ENCODE peak calls at places on chromosomes 3 and 15, in six cellular contexts. One of them, this sample, is unnamed.

GRCh38 chr3:72492240-72492639 is 356.0 kb downstream of the SHQ1 start:
- DNase-seq in activated T-cell treated with anti-CD3 and anti-CD28 coated beads for 1 hour: no peak
- DNase-seq in H54: peak; percentile 74
- DNase-seq in epithelial cell of esophagus: peak; percentile 78
- DNase-seq in NCI-H146: no peak
- DNase-seq in epithelial cell of prostate: peak; percentile 64
- DNase-seq in this sample: peak; percentile 86

GRCh38 chr3:147393261-147393964 is 12.9 kb downstream of the ZIC4 start:
- DNase-seq in activated T-cell treated with anti-CD3 and anti-CD28 coated beads for 1 hour: no peak
- DNase-seq in H54: no peak
- DNase-seq in epithelial cell of esophagus: no peak
- DNase-seq in NCI-H146: no peak
- DNase-seq in epithelial cell of prostate: no peak
- DNase-seq in this sample: no peak

GRCh38 chr3:16302082-16302631 is 37.1 kb downstream of the OXNAD1 start:
- DNase-seq in activated T-cell treated with anti-CD3 and anti-CD28 coated beads for 1 hour: no peak
- DNase-seq in H54: no peak
- DNase-seq in epithelial cell of esophagus: no peak
- DNase-seq in NCI-H146: no peak
- DNase-seq in epithelial cell of prostate: no peak
- DNase-seq in this sample: no peak

GRCh38 chr3:50479523-50479922 is 23.9 kb downstream of the CACNA2D2 start:
- DNase-seq in activated T-cell treated with anti-CD3 and anti-CD28 coated beads for 1 hour: no peak
- DNase-seq in H54: no peak
- DNase-seq in epithelial cell of esophagus: no peak
- DNase-seq in NCI-H146: no peak
- DNase-seq in epithelial cell of prostate: no peak
- DNase-seq in this sample: no peak

GRCh38 chr3:72912532-72912931 is 24.7 kb downstream of the GXYLT2 start:
- DNase-seq in activated T-cell treated with anti-CD3 and anti-CD28 coated beads for 1 hour: no peak
- DNase-seq in H54: no peak
- DNase-seq in epithelial cell of esophagus: no peak
- DNase-seq in NCI-H146: no peak
- DNase-seq in epithelial cell of prostate: no peak
- DNase-seq in this sample: no peak

GRCh38 chr3:150107429-150108175 is 136.9 kb upstream of the PFN2 start:
- DNase-seq in activated T-cell treated with anti-CD3 and anti-CD28 coated beads for 1 hour: no peak
- DNase-seq in H54: no peak
- DNase-seq in epithelial cell of esophagus: no peak
- DNase-seq in NCI-H146: peak; percentile 71
- DNase-seq in epithelial cell of prostate: no peak
- DNase-seq in this sample: no peak

GRCh38 chr15:63946524-63947065 is 99.7 kb downstream of the DAPK2 start:
- DNase-seq in activated T-cell treated with anti-CD3 and anti-CD28 coated beads for 1 hour: no peak
- DNase-seq in H54: no peak
- DNase-seq in epithelial cell of esophagus: peak; percentile 14
- DNase-seq in NCI-H146: no peak
- DNase-seq in epithelial cell of prostate: no peak
- DNase-seq in this sample: peak; percentile 11

GRCh38 chr3:102068736-102069135 is 219.4 kb downstream of the NFKBIZ start:
- DNase-seq in activated T-cell treated with anti-CD3 and anti-CD28 coated beads for 1 hour: no peak
- DNase-seq in H54: no peak
- DNase-seq in epithelial cell of esophagus: no peak
- DNase-seq in NCI-H146: no peak
- DNase-seq in epithelial cell of prostate: no peak
- DNase-seq in this sample: no peak

GRCh38 chr3:140898340-140899180 is 43.1 kb upstream of the SLC25A36 start:
- DNase-seq in activated T-cell treated with anti-CD3 and anti-CD28 coated beads for 1 hour: no peak
- DNase-seq in H54: peak; percentile 12
- DNase-seq in epithelial cell of esophagus: peak; percentile 68
- DNase-seq in NCI-H146: peak; percentile 79
- DNase-seq in epithelial cell of prostate: peak; percentile 2
- DNase-seq in this sample: peak; percentile 64

GRCh38 chr15:64112077-64112772 is 16.4 kb downstream of the SNX1 start:
- DNase-seq in activated T-cell treated with anti-CD3 and anti-CD28 coated beads for 1 hour: no peak
- DNase-seq in H54: no peak
- DNase-seq in epithelial cell of esophagus: no peak
- DNase-seq in NCI-H146: no peak
- DNase-seq in epithelial cell of prostate: no peak
- DNase-seq in this sample: no peak

GRCh38 chr15:78006567-78007205 is 70.8 kb downstream of the TBC1D2B start:
- DNase-seq in activated T-cell treated with anti-CD3 and anti-CD28 coated beads for 1 hour: no peak
- DNase-seq in H54: no peak
- DNase-seq in epithelial cell of esophagus: no peak
- DNase-seq in NCI-H146: no peak
- DNase-seq in epithelial cell of prostate: no peak
- DNase-seq in this sample: no peak

GRCh38 chr15:80615783-80616391 is 79.2 kb upstream of the ABHD17C start:
- DNase-seq in activated T-cell treated with anti-CD3 and anti-CD28 coated beads for 1 hour: no peak
- DNase-seq in H54: no peak
- DNase-seq in epithelial cell of esophagus: peak; percentile 85
- DNase-seq in NCI-H146: peak; percentile 26
- DNase-seq in epithelial cell of prostate: no peak
- DNase-seq in this sample: peak; percentile 53

GRCh38 chr3:156553705-156554356 is 1.1 kb downstream of the SSR3 start:
- DNase-seq in activated T-cell treated with anti-CD3 and anti-CD28 coated beads for 1 hour: no peak
- DNase-seq in H54: no peak
- DNase-seq in epithelial cell of esophagus: peak; percentile 47
- DNase-seq in NCI-H146: peak; percentile 48
- DNase-seq in epithelial cell of prostate: no peak
- DNase-seq in this sample: peak; percentile 47

GRCh38 chr3:58333206-58334012 is 717 bp downstream of the PXK start:
- DNase-seq in activated T-cell treated with anti-CD3 and anti-CD28 coated beads for 1 hour: peak; percentile 3
- DNase-seq in H54: no peak
- DNase-seq in epithelial cell of esophagus: peak; percentile 26
- DNase-seq in NCI-H146: no peak
- DNase-seq in epithelial cell of prostate: no peak
- DNase-seq in this sample: no peak

GRCh38 chr3:4977001-4977888 is 2.0 kb upstream of the BHLHE40 start:
- DNase-seq in activated T-cell treated with anti-CD3 and anti-CD28 coated beads for 1 hour: peak; percentile 20
- DNase-seq in H54: no peak
- DNase-seq in epithelial cell of esophagus: peak; percentile 83
- DNase-seq in NCI-H146: no peak
- DNase-seq in epithelial cell of prostate: no peak
- DNase-seq in this sample: peak; percentile 91

GRCh38 chr15:78680416-78681068 is 39.5 kb upstream of the CHRNB4 start:
- DNase-seq in activated T-cell treated with anti-CD3 and anti-CD28 coated beads for 1 hour: no peak
- DNase-seq in H54: no peak
- DNase-seq in epithelial cell of esophagus: no peak
- DNase-seq in NCI-H146: peak; percentile 16
- DNase-seq in epithelial cell of prostate: no peak
- DNase-seq in this sample: no peak

GRCh38 chr3:16671690-16672089 is 66.5 kb upstream of the DAZL start:
- DNase-seq in activated T-cell treated with anti-CD3 and anti-CD28 coated beads for 1 hour: no peak
- DNase-seq in H54: no peak
- DNase-seq in epithelial cell of esophagus: no peak
- DNase-seq in NCI-H146: no peak
- DNase-seq in epithelial cell of prostate: no peak
- DNase-seq in this sample: no peak

GRCh38 chr3:28726840-28727239 is 378.2 kb upstream of the AZI2 start:
- DNase-seq in activated T-cell treated with anti-CD3 and anti-CD28 coated beads for 1 hour: no peak
- DNase-seq in H54: peak; percentile 23
- DNase-seq in epithelial cell of esophagus: peak; percentile 69
- DNase-seq in NCI-H146: peak; percentile 34
- DNase-seq in epithelial cell of prostate: no peak
- DNase-seq in this sample: peak; percentile 65

GRCh38 chr3:30786360-30786759 is 108.1 kb downstream of the GADL1 start:
- DNase-seq in activated T-cell treated with anti-CD3 and anti-CD28 coated beads for 1 hour: no peak
- DNase-seq in H54: no peak
- DNase-seq in epithelial cell of esophagus: no peak
- DNase-seq in NCI-H146: no peak
- DNase-seq in epithelial cell of prostate: no peak
- DNase-seq in this sample: no peak

GRCh38 chr15:45637552-45638033 is 2.8 kb downstream of the SQOR start:
- DNase-seq in activated T-cell treated with anti-CD3 and anti-CD28 coated beads for 1 hour: peak; percentile 9
- DNase-seq in H54: no peak
- DNase-seq in epithelial cell of esophagus: peak; percentile 85
- DNase-seq in NCI-H146: no peak
- DNase-seq in epithelial cell of prostate: no peak
- DNase-seq in this sample: peak; percentile 87

GRCh38 chr15:65841121-65841930 is 28.0 kb upstream of the RAB11A start:
- DNase-seq in activated T-cell treated with anti-CD3 and anti-CD28 coated beads for 1 hour: no peak
- DNase-seq in H54: no peak
- DNase-seq in epithelial cell of esophagus: peak; percentile 24
- DNase-seq in NCI-H146: no peak
- DNase-seq in epithelial cell of prostate: no peak
- DNase-seq in this sample: peak; percentile 44

This sample was measured in bronchial epithelial cell.